ENCODE peak calls at places on chromosomes 11 and 22, in six cellular contexts. I is activated CD4-positive, alpha-beta T cell treated with anti-CD3 and anti-CD28 coated beads, Interleukin-2, amount 50 U/mL, for 4 hours; G is non-pigmented ciliary epithelial cell; R is HTR-8/SVneo; X is Calu3; C is activated effector memory CD4-positive, alpha-beta T cell treated with anti-CD3 and anti-CD28 coated beads, Interleukin-2, amount 50 U/mL, for 16 hours. W is an unnamed sample.

GRCh38 chr11:44564653-44565007 is 833 bp upstream of the CD82 start:
- DNase-seq in R (peak; percentile 69), C (no peak), I (no peak), G (peak; percentile 41), X (peak; percentile 51), W (no peak)

GRCh38 chr11:7571640-7572000 is 57.8 kb downstream of the PPFIBP2 start:
- DNase-seq in C (no peak), X (peak; percentile 88), R (peak; percentile 57), G (no peak), I (no peak), W (no peak)

GRCh38 chr11:77127969-77128691 is at the start of gene MYO7A:
- DNase-seq in R (peak; percentile 52), I (no peak), C (no peak), X (peak; percentile 47), G (no peak), W (peak; percentile 29)

GRCh38 chr22:28570697-28571373 is 108.8 kb downstream of the TTC28 start:
- DNase-seq in I (no peak), X (no peak), C (no peak), G (no peak), R (no peak), W (no peak)

GRCh38 chr11:5226732-5227327 is at the start of gene HBB:
- DNase-seq in C (no peak), G (no peak), X (no peak), I (no peak), R (no peak), W (no peak)

GRCh38 chr22:46592390-46592872 is 27.8 kb upstream of the GRAMD4 start:
- DNase-seq in X (no peak), G (peak; percentile 43), C (no peak), R (no peak), I (peak; percentile 20), W (peak; percentile 43)

GRCh38 chr11:125433454-125434121 is 62.5 kb downstream of the FEZ1 start:
- DNase-seq in C (no peak), G (peak; percentile 36), R (peak; percentile 49), X (peak; percentile 23), I (no peak), W (no peak)

GRCh38 chr22:36873614-36874308 is 13.0 kb downstream of the NCF4 start:
- DNase-seq in R (peak; percentile 75), I (no peak), C (peak; percentile 73), X (peak; percentile 59), G (peak; percentile 20), W (no peak)

W was measured in kidney epithelial cell.